ENCODE peak calls at places on chromosomes 3 and 15, in six cellular contexts. One of them, this sample, is unnamed.

GRCh38 chr15:29113336-29114276 is 156.0 kb downstream of the NSMCE3 start:
- DNase-seq in heart right ventricle: no peak
- DNase-seq in glutamatergic neuron: no peak
- DNase-seq in NCI-H446: no peak
- DNase-seq in GM12865: no peak
- DNase-seq in activated CD4-positive, alpha-beta T cell treated with anti-CD3 and anti-CD28 coated beads, Interleukin-2, amount 50 U/mL, for 48 hours: no peak
- DNase-seq in this sample: no peak

GRCh38 chr15:65245096-65245849 is 34.0 kb upstream of the CILP start:
- DNase-seq in heart right ventricle: peak; percentile 80
- DNase-seq in activated CD4-positive, alpha-beta T cell treated with anti-CD3 and anti-CD28 coated beads, Interleukin-2, amount 50 U/mL, for 48 hours: no peak
- DNase-seq in NCI-H446: no peak
- DNase-seq in glutamatergic neuron: no peak
- DNase-seq in GM12865: no peak
- DNase-seq in this sample: no peak

GRCh38 chr3:52721002-52721741 is 15.3 kb downstream of the SPCS1 start:
- DNase-seq in glutamatergic neuron: no peak
- DNase-seq in heart right ventricle: no peak
- DNase-seq in NCI-H446: no peak
- DNase-seq in activated CD4-positive, alpha-beta T cell treated with anti-CD3 and anti-CD28 coated beads, Interleukin-2, amount 50 U/mL, for 48 hours: no peak
- DNase-seq in GM12865: peak; percentile 84
- DNase-seq in this sample: no peak

GRCh38 chr15:68763063-68763462 is 57.6 kb downstream of the ANP32A start:
- DNase-seq in heart right ventricle: no peak
- DNase-seq in NCI-H446: no peak
- DNase-seq in GM12865: no peak
- DNase-seq in activated CD4-positive, alpha-beta T cell treated with anti-CD3 and anti-CD28 coated beads, Interleukin-2, amount 50 U/mL, for 48 hours: no peak
- DNase-seq in glutamatergic neuron: no peak
- DNase-seq in this sample: no peak

GRCh38 chr15:98620020-98620419 is 28.3 kb upstream of the IGF1R start:
- DNase-seq in NCI-H446: no peak
- DNase-seq in glutamatergic neuron: no peak
- DNase-seq in activated CD4-positive, alpha-beta T cell treated with anti-CD3 and anti-CD28 coated beads, Interleukin-2, amount 50 U/mL, for 48 hours: no peak
- DNase-seq in GM12865: no peak
- DNase-seq in heart right ventricle: no peak
- DNase-seq in this sample: no peak

GRCh38 chr3:29949131-29949530 is 657.3 kb upstream of the TGFBR2 start:
- DNase-seq in NCI-H446: no peak
- DNase-seq in heart right ventricle: no peak
- DNase-seq in glutamatergic neuron: no peak
- DNase-seq in GM12865: no peak
- DNase-seq in activated CD4-positive, alpha-beta T cell treated with anti-CD3 and anti-CD28 coated beads, Interleukin-2, amount 50 U/mL, for 48 hours: no peak
- DNase-seq in this sample: peak; percentile 11

GRCh38 chr15:63896336-63897115 is 62.8 kb upstream of the HERC1 start:
- DNase-seq in NCI-H446: no peak
- DNase-seq in heart right ventricle: no peak
- DNase-seq in activated CD4-positive, alpha-beta T cell treated with anti-CD3 and anti-CD28 coated beads, Interleukin-2, amount 50 U/mL, for 48 hours: no peak
- DNase-seq in glutamatergic neuron: no peak
- DNase-seq in GM12865: peak; percentile 97
- DNase-seq in this sample: peak; percentile 71

GRCh38 chr3:132730891-132731580 is 8.8 kb upstream of the NPHP3 start:
- DNase-seq in glutamatergic neuron: no peak
- DNase-seq in NCI-H446: peak; percentile 73
- DNase-seq in GM12865: peak; percentile 42
- DNase-seq in activated CD4-positive, alpha-beta T cell treated with anti-CD3 and anti-CD28 coated beads, Interleukin-2, amount 50 U/mL, for 48 hours: no peak
- DNase-seq in heart right ventricle: peak; percentile 21
- DNase-seq in this sample: peak; percentile 76

GRCh38 chr3:111509308-111509707 is 32.7 kb upstream of the CD96 start:
- DNase-seq in heart right ventricle: no peak
- DNase-seq in NCI-H446: no peak
- DNase-seq in activated CD4-positive, alpha-beta T cell treated with anti-CD3 and anti-CD28 coated beads, Interleukin-2, amount 50 U/mL, for 48 hours: no peak
- DNase-seq in glutamatergic neuron: no peak
- DNase-seq in GM12865: no peak
- DNase-seq in this sample: no peak

GRCh38 chr15:67018451-67018850 is 47.0 kb upstream of the SMAD3 start:
- DNase-seq in heart right ventricle: no peak
- DNase-seq in glutamatergic neuron: no peak
- DNase-seq in activated CD4-positive, alpha-beta T cell treated with anti-CD3 and anti-CD28 coated beads, Interleukin-2, amount 50 U/mL, for 48 hours: no peak
- DNase-seq in GM12865: no peak
- DNase-seq in NCI-H446: no peak
- DNase-seq in this sample: no peak

GRCh38 chr15:69562564-69562963 is 109.9 kb downstream of the RPLP1 start:
- DNase-seq in glutamatergic neuron: no peak
- DNase-seq in heart right ventricle: no peak
- DNase-seq in GM12865: no peak
- DNase-seq in activated CD4-positive, alpha-beta T cell treated with anti-CD3 and anti-CD28 coated beads, Interleukin-2, amount 50 U/mL, for 48 hours: no peak
- DNase-seq in NCI-H446: no peak
- DNase-seq in this sample: no peak

GRCh38 chr3:99640214-99640851 is 1.9 kb downstream of the COL8A1 start:
- DNase-seq in glutamatergic neuron: no peak
- DNase-seq in GM12865: no peak
- DNase-seq in activated CD4-positive, alpha-beta T cell treated with anti-CD3 and anti-CD28 coated beads, Interleukin-2, amount 50 U/mL, for 48 hours: no peak
- DNase-seq in heart right ventricle: no peak
- DNase-seq in NCI-H446: no peak
- DNase-seq in this sample: peak; percentile 44

GRCh38 chr15:68374346-68374745 is 57.6 kb downstream of the ITGA11 start:
- DNase-seq in NCI-H446: no peak
- DNase-seq in GM12865: no peak
- DNase-seq in activated CD4-positive, alpha-beta T cell treated with anti-CD3 and anti-CD28 coated beads, Interleukin-2, amount 50 U/mL, for 48 hours: no peak
- DNase-seq in glutamatergic neuron: no peak
- DNase-seq in heart right ventricle: no peak
- DNase-seq in this sample: no peak

GRCh38 chr3:124063168-124063909 is 71.4 kb upstream of the ROPN1 start:
- DNase-seq in GM12865: no peak
- DNase-seq in glutamatergic neuron: peak; percentile 44
- DNase-seq in heart right ventricle: no peak
- DNase-seq in NCI-H446: peak; percentile 92
- DNase-seq in activated CD4-positive, alpha-beta T cell treated with anti-CD3 and anti-CD28 coated beads, Interleukin-2, amount 50 U/mL, for 48 hours: no peak
- DNase-seq in this sample: peak; percentile 33

GRCh38 chr3:192433704-192434103 is 293.6 kb downstream of the FGF12 start:
- DNase-seq in glutamatergic neuron: no peak
- DNase-seq in activated CD4-positive, alpha-beta T cell treated with anti-CD3 and anti-CD28 coated beads, Interleukin-2, amount 50 U/mL, for 48 hours: no peak
- DNase-seq in heart right ventricle: no peak
- DNase-seq in GM12865: no peak
- DNase-seq in NCI-H446: no peak
- DNase-seq in this sample: no peak

GRCh38 chr15:66131831-66132230 is 121.7 kb downstream of the MEGF11 start:
- DNase-seq in heart right ventricle: no peak
- DNase-seq in activated CD4-positive, alpha-beta T cell treated with anti-CD3 and anti-CD28 coated beads, Interleukin-2, amount 50 U/mL, for 48 hours: no peak
- DNase-seq in NCI-H446: no peak
- DNase-seq in glutamatergic neuron: no peak
- DNase-seq in GM12865: no peak
- DNase-seq in this sample: no peak

This sample was measured in dermis blood vessel endothelial cell.